ENCODE peak calls at places on chromosomes 16 and 17, in four cellular contexts. Q is HCT116, H is OCI-LY7, R is IMR-90. P is an unnamed sample.

GRCh38 chr17:61743766-61744165 is 119.6 kb downstream of the BRIP1 start:
- DNase-seq in Q (no peak), H (no peak), R (no peak), P (no peak)

GRCh38 chr17:4719684-4720221 is 9.3 kb downstream of the ARRB2 start:
- DNase-seq in H (no peak), Q (no peak), R (no peak), P (no peak)

GRCh38 chr17:60278237-60278636 is 113.7 kb downstream of the USP32 start:
- DNase-seq in Q (no peak), R (no peak), H (no peak), P (no peak)

GRCh38 chr16:750454-750853 is 9.7 kb upstream of the CIAO3 start:
- DNase-seq in Q (no peak), H (no peak), R (no peak), P (no peak)

GRCh38 chr16:80806957-80807356 is 2.6 kb upstream of the CDYL2 start:
- DNase-seq in H (no peak), R (peak; percentile 69), Q (no peak), P (peak; percentile 49)

GRCh38 chr17:35390663-35391062 is 17.2 kb upstream of the SLFN11 start:
- DNase-seq in R (no peak), H (no peak), Q (no peak), P (no peak)

GRCh38 chr16:53789159-53789558 is 85.2 kb downstream of the FTO start:
- DNase-seq in H (no peak), R (peak; percentile 84), Q (no peak), P (no peak)

GRCh38 chr16:71896688-71897368 is 1.5 kb downstream of the IST1 start:
- DNase-seq in R (no peak), H (no peak), Q (no peak), P (no peak)

GRCh38 chr16:68355447-68356248 is 44.8 kb downstream of the PRMT7 start:
- DNase-seq in Q (no peak), R (no peak), H (no peak), P (no peak)

GRCh38 chr17:27496501-27496943 is 40.3 kb downstream of the KSR1 start:
- DNase-seq in Q (no peak), R (no peak), H (no peak), P (no peak)

GRCh38 chr16:71807905-71808592 is 585 bp downstream of the AP1G1 start:
- DNase-seq in H (no peak), R (peak; percentile 21), Q (no peak), P (peak; percentile 31)

GRCh38 chr17:50081757-50082156 is 13.4 kb upstream of the PDK2 start:
- DNase-seq in R (no peak), H (no peak), Q (no peak), P (no peak)

GRCh38 chr16:85348921-85349334 is 236.7 kb upstream of the CIBAR2 start:
- DNase-seq in Q (no peak), H (no peak), R (no peak), P (no peak)

GRCh38 chr16:12773216-12773615 is 30.5 kb downstream of the CPPED1 start:
- DNase-seq in R (peak; percentile 4), Q (no peak), H (no peak), P (no peak)

GRCh38 chr17:66716236-66717026 is 118.5 kb upstream of the CACNG5 start:
- DNase-seq in Q (no peak), H (no peak), R (peak; percentile 21), P (no peak)

GRCh38 chr16:2465653-2466415 is 5.3 kb upstream of the NTN3 start:
- DNase-seq in R (no peak), H (peak; percentile 46), Q (no peak), P (no peak)

GRCh38 chr17:63024716-63025115 is 58.7 kb downstream of the TANC2 start:
- DNase-seq in Q (no peak), R (peak; percentile 42), H (no peak), P (no peak)

GRCh38 chr17:59643159-59643857 is 23.6 kb downstream of the CLTC start:
- DNase-seq in H (peak; percentile 54), R (peak; percentile 61), Q (no peak), P (peak; percentile 34)

GRCh38 chr16:49562228-49562627 is 188.6 kb downstream of the C16orf78 start:
- DNase-seq in R (no peak), Q (no peak), H (no peak), P (no peak)

GRCh38 chr16:59397638-59398037 is 663.5 kb upstream of the GOT2 start:
- DNase-seq in H (no peak), R (no peak), Q (no peak), P (no peak)

GRCh38 chr17:37717627-37718382 is 27.1 kb downstream of the HNF1B start:
- DNase-seq in H (no peak), R (no peak), Q (no peak), P (no peak)

GRCh38 chr16:21654881-21655280 is 2.5 kb upstream of the IGSF6 start:
- DNase-seq in H (no peak), Q (no peak), R (no peak), P (no peak)

DNA sequence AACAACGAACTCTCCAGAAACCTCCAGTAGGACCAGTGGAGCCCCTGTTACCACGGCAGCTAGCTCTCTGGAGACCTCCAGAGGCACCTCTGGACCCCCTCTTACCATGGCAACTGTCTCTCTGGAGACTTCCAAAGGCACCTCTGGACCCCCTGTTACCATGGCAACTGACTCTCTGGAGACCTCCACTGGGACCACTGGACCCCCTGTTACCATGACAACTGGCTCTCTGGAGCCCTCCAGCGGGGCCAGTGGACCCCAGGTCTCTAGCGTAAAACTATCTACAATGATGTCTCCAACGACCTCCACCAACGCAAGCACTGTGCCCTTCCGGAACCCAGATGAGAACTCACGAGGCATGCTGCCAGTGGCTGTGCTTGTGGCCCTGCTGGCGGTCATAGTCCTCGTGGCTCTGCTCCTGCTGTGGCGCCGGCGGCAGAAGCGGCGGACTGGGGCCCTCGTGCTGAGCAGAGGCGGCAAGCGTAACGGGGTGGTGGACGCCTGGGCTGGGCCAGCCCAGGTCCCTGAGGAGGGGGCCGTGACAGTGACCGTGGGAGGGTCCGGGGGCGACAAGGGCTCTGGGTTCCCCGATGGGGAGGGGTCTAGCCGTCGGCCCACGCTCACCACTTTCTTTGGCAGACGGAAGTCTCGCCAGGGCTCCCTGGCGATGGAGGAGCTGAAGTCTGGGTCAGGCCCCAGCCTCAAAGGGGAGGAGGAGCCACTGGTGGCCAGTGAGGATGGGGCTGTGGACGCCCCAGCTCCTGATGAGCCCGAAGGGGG is 1.3 kb downstream of the SPN start:
- DNase-seq in H (peak; percentile 83), Q (no peak), R (no peak), P (no peak)
- TF ChIP-seq CTCF in H (peak; percentile 67), Q (no peak), R (no peak), P (no peak)

GRCh38 chr17:39165178-39165843 is 650 bp downstream of the ARL5C start:
- DNase-seq in R (no peak), H (no peak), Q (no peak), P (no peak)

GRCh38 chr17:39161967-39162366 is 4.0 kb downstream of the ARL5C start:
- DNase-seq in R (no peak), H (peak; percentile 40), Q (no peak), P (no peak)

GRCh38 chr17:39166437-39167335 is 725 bp upstream of the ARL5C start:
- DNase-seq in Q (no peak), H (peak; percentile 58), R (no peak), P (no peak)

GRCh38 chr17:39165844-39166349 is at the start of gene ARL5C:
- DNase-seq in Q (no peak), H (no peak), R (no peak), P (no peak)

GRCh38 chr17:39164675-39165143 is 1.3 kb downstream of the ARL5C start:
- DNase-seq in H (peak; percentile 85), Q (peak; percentile 69), R (peak; percentile 89), P (peak; percentile 91)
- H3K27ac ChIP-seq in H (peak overlapping the region; percentile 17), Q (no peak overlapping the region), R (no peak overlapping the region), P (no peak overlapping the region)

DNA sequence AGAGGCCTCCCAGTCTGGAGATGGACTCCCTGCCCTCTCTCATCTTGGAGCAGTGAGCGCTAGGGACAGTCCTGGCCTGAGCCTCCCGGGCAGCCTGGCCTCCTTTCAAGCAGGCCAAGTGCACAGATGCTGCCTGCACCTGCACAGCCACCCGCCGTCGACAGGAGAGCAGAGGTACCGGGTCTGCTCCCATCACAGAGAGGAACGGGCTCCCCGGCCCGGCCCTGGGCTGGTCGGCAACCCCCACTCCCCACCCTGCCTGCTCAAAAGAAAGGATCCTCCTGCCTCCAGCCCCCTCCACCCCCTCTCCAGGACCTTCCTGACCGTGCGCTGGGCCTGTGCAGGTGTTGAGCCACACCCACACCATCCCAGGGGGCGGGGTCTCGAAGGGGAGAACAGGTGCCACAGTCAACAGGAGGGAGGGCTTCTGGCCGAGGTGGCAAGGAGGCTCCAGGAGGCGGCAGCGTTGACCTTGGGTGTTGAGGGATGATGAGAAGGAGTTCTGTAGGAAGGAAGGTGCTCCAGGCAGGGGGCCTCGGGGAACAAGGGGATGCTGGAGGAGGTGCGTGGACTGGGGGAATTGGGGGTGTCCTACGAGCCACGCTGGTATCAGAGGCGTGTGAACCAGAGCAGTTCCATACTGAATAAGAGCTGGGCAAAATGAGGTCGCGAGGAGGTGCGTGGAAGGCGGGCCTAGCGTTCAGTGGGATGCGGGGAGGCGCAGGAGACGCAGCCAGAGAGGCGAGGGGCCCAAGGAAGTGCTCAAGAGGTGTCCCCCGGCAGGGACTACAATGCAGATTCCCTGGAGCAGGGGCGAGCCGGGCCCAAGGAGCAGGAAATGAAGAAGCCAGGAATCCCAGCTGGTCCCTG is 967 bp upstream of the CDH15 start:
- DNase-seq in R (no peak), Q (peak; percentile 57), H (peak; percentile 53), P (no peak)
- TF ChIP-seq CTCF in R (no peak), Q (no peak), H (peak; percentile 20), P (no peak)

GRCh38 chr16:88969361-88969831 is 7.6 kb downstream of the CBFA2T3 start:
- DNase-seq in R (no peak), H (peak; percentile 39), Q (no peak), P (no peak)
- H3K27ac ChIP-seq in R (no peak overlapping the region), H (peak overlapping the region; percentile 92), Q (no peak overlapping the region), P (no peak overlapping the region)

GRCh38 chr17:17971431-17972125 is 622 bp downstream of the TOM1L2 start:
- DNase-seq in H (no peak), R (no peak), Q (no peak), P (no peak)
- TF ChIP-seq CTCF in H (no peak), R (no peak), Q (no peak), P (no peak)

DNA sequence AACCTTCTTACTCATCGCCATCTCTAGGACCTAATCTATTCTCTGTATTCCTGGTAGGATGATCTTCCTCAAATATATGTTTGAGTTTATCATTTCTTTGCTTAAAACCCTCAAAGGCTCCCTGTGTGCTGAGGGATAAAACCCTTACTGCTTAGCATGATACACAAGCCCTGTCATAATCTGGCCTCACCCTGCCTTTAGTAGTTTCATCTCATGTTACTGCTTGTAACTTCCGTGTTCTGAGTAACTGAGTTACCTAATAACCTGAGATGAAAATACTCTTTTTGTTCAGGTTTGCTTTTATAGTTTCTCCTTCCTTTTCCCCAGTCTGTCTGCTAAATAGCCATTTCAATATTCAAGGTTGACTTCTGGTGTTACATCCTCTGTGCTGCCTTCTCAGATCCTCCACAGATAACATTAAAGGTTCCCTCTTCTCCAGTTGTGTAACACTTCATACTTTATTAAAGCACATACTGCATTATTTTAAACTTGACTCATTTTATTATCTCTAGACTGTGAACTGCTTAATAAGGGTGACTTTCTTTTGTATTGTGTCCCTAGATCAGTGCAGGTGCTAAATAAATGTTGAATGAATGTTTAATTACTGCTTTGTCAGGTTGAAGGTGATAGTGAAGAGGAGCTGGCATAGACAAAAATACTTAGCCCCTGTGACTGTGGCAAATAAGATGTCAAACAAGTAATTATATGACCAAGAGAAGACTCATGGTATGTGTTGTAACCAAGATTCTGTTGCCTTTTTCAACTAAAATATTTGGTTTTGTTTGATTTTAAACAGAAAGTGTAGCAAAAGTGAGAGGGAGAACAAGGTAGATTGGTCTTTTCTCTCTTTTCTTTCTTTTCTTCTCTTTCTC is 47.8 kb downstream of the NFAT5 start:
- DNase-seq in H (no peak), Q (no peak), R (peak; percentile 56), P (peak; percentile 73)
- H3K27ac ChIP-seq in H (no peak overlapping the region), Q (peak overlapping the region; percentile 5), R (no peak overlapping the region), P (peak overlapping the region; percentile 81)